ENCODE peak calls at places on chromosomes 16 and 17, in six cellular contexts. One of them, this sample, is unnamed.

GRCh38 chr17:31522284-31522931 is 130.9 kb downstream of the RAB11FIP4 start:
- DNase-seq in HL-60: no peak
- DNase-seq in H1: no peak
- DNase-seq in SK-N-SH: no peak
- DNase-seq in K562: no peak
- DNase-seq in GM12878: no peak
- DNase-seq in this sample: no peak

GRCh38 chr16:55503726-55504553 is 4.9 kb upstream of the LPCAT2 start:
- DNase-seq in HL-60: no peak
- DNase-seq in H1: no peak
- DNase-seq in SK-N-SH: no peak
- DNase-seq in K562: no peak
- DNase-seq in GM12878: no peak
- DNase-seq in this sample: no peak

GRCh38 chr17:37286430-37286829 is 89.4 kb upstream of the C17orf78 start:
- DNase-seq in HL-60: no peak
- DNase-seq in H1: no peak
- DNase-seq in SK-N-SH: no peak
- DNase-seq in K562: peak
- DNase-seq in GM12878: no peak
- DNase-seq in this sample: no peak

GRCh38 chr17:7394452-7395191 is at the start of gene PLSCR3:
- DNase-seq in HL-60: peak
- DNase-seq in H1: peak
- DNase-seq in SK-N-SH: peak
- DNase-seq in K562: peak
- DNase-seq in GM12878: peak
- DNase-seq in this sample: peak

GRCh38 chr17:47278561-47278960 is 24.9 kb downstream of the ITGB3 start:
- DNase-seq in HL-60: no peak
- DNase-seq in H1: no peak
- DNase-seq in SK-N-SH: no peak
- DNase-seq in K562: no peak
- DNase-seq in GM12878: no peak
- DNase-seq in this sample: no peak

GRCh38 chr17:56754523-56755208 is 79.1 kb downstream of the C17orf67 start:
- DNase-seq in HL-60: no peak
- DNase-seq in H1: no peak
- DNase-seq in SK-N-SH: peak
- DNase-seq in K562: no peak
- DNase-seq in GM12878: no peak
- DNase-seq in this sample: peak

GRCh38 chr16:12415072-12415471 is 388.6 kb downstream of the CPPED1 start:
- DNase-seq in HL-60: no peak
- DNase-seq in H1: no peak
- DNase-seq in SK-N-SH: no peak
- DNase-seq in K562: no peak
- DNase-seq in GM12878: no peak
- DNase-seq in this sample: no peak

GRCh38 chr17:50110591-50111349 is 15.6 kb downstream of the PDK2 start:
- DNase-seq in HL-60: no peak
- DNase-seq in H1: no peak
- DNase-seq in SK-N-SH: peak
- DNase-seq in K562: no peak
- DNase-seq in GM12878: no peak
- DNase-seq in this sample: no peak

GRCh38 chr16:57815987-57816745 is 13.9 kb upstream of the KIFC3 start:
- DNase-seq in HL-60: peak
- DNase-seq in H1: no peak
- DNase-seq in SK-N-SH: peak
- DNase-seq in K562: peak
- DNase-seq in GM12878: no peak
- DNase-seq in this sample: no peak

GRCh38 chr17:76255801-76256429 is 9.2 kb upstream of the UBALD2 start:
- DNase-seq in HL-60: no peak
- DNase-seq in H1: no peak
- DNase-seq in SK-N-SH: no peak
- DNase-seq in K562: no peak
- DNase-seq in GM12878: no peak
- DNase-seq in this sample: no peak

GRCh38 chr16:67459066-67459857 is 21.7 kb downstream of the ATP6V0D1 start:
- DNase-seq in HL-60: no peak
- DNase-seq in H1: no peak
- DNase-seq in SK-N-SH: peak
- DNase-seq in K562: no peak
- DNase-seq in GM12878: no peak
- DNase-seq in this sample: peak

GRCh38 chr16:23131036-23131435 is 18.2 kb downstream of the USP31 start:
- DNase-seq in HL-60: no peak
- DNase-seq in H1: no peak
- DNase-seq in SK-N-SH: no peak
- DNase-seq in K562: no peak
- DNase-seq in GM12878: no peak
- DNase-seq in this sample: no peak

GRCh38 chr17:61474235-61474927 is 22.2 kb downstream of the TBX4 start:
- DNase-seq in HL-60: no peak
- DNase-seq in H1: no peak
- DNase-seq in SK-N-SH: no peak
- DNase-seq in K562: no peak
- DNase-seq in GM12878: no peak
- DNase-seq in this sample: no peak

GRCh38 chr17:77374170-77374936 is 233.6 kb downstream of the SEC14L1 start:
- DNase-seq in HL-60: no peak
- DNase-seq in H1: peak
- DNase-seq in SK-N-SH: peak
- DNase-seq in K562: peak
- DNase-seq in GM12878: no peak
- DNase-seq in this sample: peak

GRCh38 chr17:45138911-45139532 is 3.5 kb downstream of the ACBD4 start:
- DNase-seq in HL-60: no peak
- DNase-seq in H1: no peak
- DNase-seq in SK-N-SH: no peak
- DNase-seq in K562: no peak
- DNase-seq in GM12878: no peak
- DNase-seq in this sample: no peak

GRCh38 chr16:3020604-3021448 is 658 bp downstream of the TNFRSF12A start:
- DNase-seq in HL-60: peak
- DNase-seq in H1: peak
- DNase-seq in SK-N-SH: peak
- DNase-seq in K562: peak
- DNase-seq in GM12878: no peak
- DNase-seq in this sample: peak

GRCh38 chr16:3022697-3023414 is 886 bp downstream of the HCFC1R1 start:
- DNase-seq in HL-60: peak
- DNase-seq in H1: peak
- DNase-seq in SK-N-SH: no peak
- DNase-seq in K562: peak
- DNase-seq in GM12878: no peak
- DNase-seq in this sample: no peak

GRCh38 chr16:3023415-3023668 is 400 bp downstream of the HCFC1R1 start:
- DNase-seq in HL-60: no peak
- DNase-seq in H1: no peak
- DNase-seq in SK-N-SH: no peak
- DNase-seq in K562: no peak
- DNase-seq in GM12878: no peak
- DNase-seq in this sample: no peak

GRCh38 chr16:3021449-3022207 is 1.5 kb downstream of the TNFRSF12A start:
- DNase-seq in HL-60: peak
- DNase-seq in H1: peak
- DNase-seq in SK-N-SH: peak
- DNase-seq in K562: peak
- DNase-seq in GM12878: no peak
- DNase-seq in this sample: peak

GRCh38 chr16:3022208-3022696 is 1.5 kb downstream of the HCFC1R1 start:
- DNase-seq in HL-60: peak
- DNase-seq in H1: peak
- DNase-seq in SK-N-SH: no peak
- DNase-seq in K562: peak
- DNase-seq in GM12878: no peak
- DNase-seq in this sample: peak
- TF ChIP-seq GABPA in HL-60: no peak
- TF ChIP-seq GABPA in H1: no peak
- TF ChIP-seq GABPA in SK-N-SH: peak
- TF ChIP-seq GABPA in K562: no peak
- TF ChIP-seq GABPA in GM12878: no peak
- TF ChIP-seq GABPA in this sample: no peak

DNA sequence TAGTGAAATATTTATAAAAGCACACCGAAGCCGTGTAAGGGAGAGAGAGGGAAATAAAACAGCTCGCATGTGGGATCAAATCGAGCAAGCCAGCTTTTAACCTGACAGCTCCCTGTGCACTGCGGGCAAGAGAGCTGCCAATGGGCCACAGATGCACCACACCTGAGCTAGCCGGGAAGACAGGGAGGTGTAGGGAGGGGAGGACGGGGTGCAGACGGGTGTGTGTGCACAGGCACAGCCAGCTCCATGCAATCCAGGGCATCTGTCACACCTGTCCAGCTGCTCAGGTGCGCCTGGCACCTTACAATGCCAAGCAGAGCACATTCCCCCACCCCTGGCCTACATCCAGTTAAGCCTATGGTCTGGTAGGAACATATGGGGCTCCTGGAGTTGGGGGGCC is 70.0 kb downstream of the C16orf78 start:
- DNase-seq in HL-60: no peak
- DNase-seq in H1: no peak
- DNase-seq in SK-N-SH: no peak
- DNase-seq in K562: no peak
- DNase-seq in GM12878: no peak
- DNase-seq in this sample: no peak
- TF ChIP-seq GABPA in HL-60: no peak
- TF ChIP-seq GABPA in H1: no peak
- TF ChIP-seq GABPA in SK-N-SH: no peak
- TF ChIP-seq GABPA in K562: no peak
- TF ChIP-seq GABPA in GM12878: no peak
- TF ChIP-seq GABPA in this sample: no peak

GRCh38 chr16:26709175-26709574 is 357.6 kb upstream of the C16orf82 start:
- DNase-seq in HL-60: no peak
- DNase-seq in H1: no peak
- DNase-seq in SK-N-SH: peak
- DNase-seq in K562: peak
- DNase-seq in GM12878: no peak
- DNase-seq in this sample: no peak
- TF ChIP-seq GABPA in HL-60: no peak
- TF ChIP-seq GABPA in H1: no peak
- TF ChIP-seq GABPA in SK-N-SH: no peak
- TF ChIP-seq GABPA in K562: no peak
- TF ChIP-seq GABPA in GM12878: no peak
- TF ChIP-seq GABPA in this sample: no peak

DNA sequence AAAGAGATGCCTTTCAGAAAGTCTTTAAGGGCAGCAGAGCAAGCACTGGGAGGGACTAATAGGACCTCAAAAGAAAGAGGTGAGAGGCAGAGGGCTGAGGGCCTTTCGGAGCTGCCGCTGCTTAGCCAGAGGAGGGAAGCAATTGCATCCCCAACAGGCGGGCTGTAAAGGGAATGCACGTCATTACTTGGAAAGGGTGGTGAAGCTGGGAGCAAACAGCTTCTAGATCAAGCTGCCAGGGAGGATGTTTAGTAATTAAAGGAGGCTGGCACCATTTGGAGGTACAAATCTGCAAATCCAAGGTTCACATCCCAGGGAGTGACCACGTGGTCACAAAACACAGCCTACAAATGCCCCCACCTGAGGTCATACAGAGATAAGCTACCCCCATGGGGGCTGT is 429.0 kb upstream of the RBFOX1 start:
- DNase-seq in HL-60: no peak
- DNase-seq in H1: no peak
- DNase-seq in SK-N-SH: no peak
- DNase-seq in K562: no peak
- DNase-seq in GM12878: no peak
- DNase-seq in this sample: no peak
- TF ChIP-seq GABPA in HL-60: no peak
- TF ChIP-seq GABPA in H1: no peak
- TF ChIP-seq GABPA in SK-N-SH: no peak
- TF ChIP-seq GABPA in K562: no peak
- TF ChIP-seq GABPA in GM12878: no peak
- TF ChIP-seq GABPA in this sample: no peak

DNA sequence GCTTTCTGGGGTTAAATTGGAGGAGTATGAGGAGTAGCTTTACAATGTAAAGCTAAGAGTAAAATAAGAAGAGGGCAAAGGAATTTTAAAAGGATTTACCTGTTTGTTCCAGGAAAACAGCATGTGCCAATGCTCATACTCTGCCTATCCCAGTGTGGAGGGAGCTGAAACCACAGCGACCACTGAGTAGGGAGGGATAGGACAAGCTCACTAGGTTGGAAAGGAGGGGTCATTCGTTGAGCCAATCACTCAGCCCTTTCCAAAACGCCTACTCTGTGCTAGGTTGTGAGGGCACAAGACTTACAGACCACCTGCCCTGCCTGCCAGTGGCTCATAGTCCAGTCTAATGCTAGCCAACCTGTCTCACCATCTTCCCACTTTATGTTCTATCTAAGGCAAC is 1.1 kb upstream of the DNAJC7 start:
- DNase-seq in HL-60: no peak
- DNase-seq in H1: no peak
- DNase-seq in SK-N-SH: no peak
- DNase-seq in K562: peak
- DNase-seq in GM12878: no peak
- DNase-seq in this sample: peak
- TF ChIP-seq GABPA in HL-60: no peak
- TF ChIP-seq GABPA in H1: no peak
- TF ChIP-seq GABPA in SK-N-SH: no peak
- TF ChIP-seq GABPA in K562: no peak
- TF ChIP-seq GABPA in GM12878: no peak
- TF ChIP-seq GABPA in this sample: no peak

This sample was measured in HepG2.